ENCODE peak calls at places on chromosomes 6 and 20, in five cellular contexts. A is coronary artery, E is lung, S is kidney, P is right atrium auricular region. Q is an unnamed sample.

GRCh38 chr6:48826884-48827701 is 636.0 kb downstream of the MMUT start:
- DNase-seq in E (no peak), A (peak; percentile 77), S (no peak), P (peak; percentile 66), Q (peak; percentile 89)

GRCh38 chr6:85675030-85675819 is 32.5 kb upstream of the SYNCRIP start:
- DNase-seq in E (no peak), P (no peak), S (no peak), A (no peak), Q (peak; percentile 11)

GRCh38 chr6:152461556-152461955 is 175.6 kb downstream of the SYNE1 start:
- DNase-seq in A (no peak), E (no peak), P (no peak), S (no peak), Q (no peak)

GRCh38 chr6:12570461-12571030 is 146.0 kb upstream of the PHACTR1 start:
- DNase-seq in P (no peak), A (no peak), E (no peak), S (no peak), Q (peak; percentile 29)

GRCh38 chr6:4297348-4297747 is 162.0 kb upstream of the ECI2 start:
- DNase-seq in S (no peak), A (peak; percentile 38), E (peak; percentile 47), P (no peak), Q (no peak)

GRCh38 chr6:56953597-56954388 is 1.1 kb upstream of the BEND6 start:
- DNase-seq in S (no peak), P (no peak), A (no peak), E (no peak), Q (peak; percentile 23)

GRCh38 chr6:137223370-137224131 is 4.4 kb upstream of the IFNGR1 start:
- DNase-seq in A (no peak), P (peak; percentile 81), E (peak; percentile 56), S (no peak), Q (peak; percentile 89)

GRCh38 chr6:157637516-157637915 is 185.5 kb upstream of the SNX9 start:
- DNase-seq in P (no peak), E (no peak), S (no peak), A (no peak), Q (no peak)

GRCh38 chr6:104953410-104953953 is 3.4 kb upstream of the LIN28B start:
- DNase-seq in P (no peak), A (no peak), S (no peak), E (no peak), Q (no peak)

GRCh38 chr6:104952911-104953409 is 3.9 kb upstream of the LIN28B start:
- DNase-seq in E (no peak), S (no peak), P (no peak), A (no peak), Q (no peak)

GRCh38 chr6:104955491-104955890 is 1.4 kb upstream of the LIN28B start:
- DNase-seq in S (no peak), E (no peak), A (no peak), P (no peak), Q (no peak)

GRCh38 chr6:104955927-104956662 is 812 bp upstream of the LIN28B start:
- DNase-seq in S (no peak), E (no peak), P (no peak), A (no peak), Q (no peak)

DNA sequence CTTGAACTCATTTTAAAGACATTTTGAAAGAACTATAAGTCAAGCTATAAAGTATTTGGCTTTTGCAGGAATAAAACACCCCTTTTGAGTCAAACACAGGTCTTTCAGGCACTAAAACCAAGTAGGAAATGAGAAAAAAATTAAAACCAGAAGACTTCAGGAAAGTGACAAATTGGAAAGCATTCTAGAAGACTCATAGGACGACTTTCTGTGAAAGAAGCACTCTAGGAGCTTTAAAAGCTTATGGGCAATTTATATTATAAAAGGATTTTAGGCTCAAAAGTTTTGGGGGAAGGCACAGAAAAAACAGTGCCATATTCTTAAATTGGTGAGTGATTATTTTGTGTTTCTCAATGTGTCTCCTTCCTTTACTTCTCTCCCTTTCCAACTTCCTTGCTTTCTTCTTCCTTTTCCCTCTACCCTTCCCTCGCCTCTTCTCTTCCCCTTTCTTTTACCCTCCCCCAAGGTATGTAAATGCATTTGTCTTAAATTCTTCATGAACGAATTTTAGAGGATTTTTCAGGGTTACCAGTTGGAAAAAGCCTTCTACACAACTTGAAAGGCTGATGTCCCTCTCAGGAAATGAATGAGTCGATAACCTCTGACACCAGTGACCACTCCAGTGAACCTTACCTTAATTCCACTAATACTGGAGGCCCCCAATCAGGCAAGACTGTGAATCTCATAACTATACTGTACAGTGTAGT is 2.7 kb upstream of the LIN28B start:
- DNase-seq in A (no peak), P (no peak), E (no peak), S (no peak), Q (no peak)
- H3K27ac ChIP-seq in A (no peak overlapping the region), P (no peak overlapping the region), E (no peak overlapping the region), S (no peak overlapping the region), Q (no peak overlapping the region)

GRCh38 chr6:107985701-107986100 is 27.7 kb upstream of the SEC63 start:
- DNase-seq in E (no peak), A (no peak), P (no peak), S (no peak), Q (no peak)

GRCh38 chr6:107988570-107988969 is 30.6 kb upstream of the SEC63 start:
- DNase-seq in E (no peak), P (no peak), S (no peak), A (no peak), Q (no peak)

GRCh38 chr6:107991061-107991460 is 33.1 kb upstream of the SEC63 start:
- DNase-seq in P (no peak), E (no peak), A (no peak), S (no peak), Q (no peak)

GRCh38 chr6:107989166-107990094 is 31.4 kb upstream of the SEC63 start:
- DNase-seq in S (no peak), E (no peak), P (no peak), A (no peak), Q (no peak)

DNA sequence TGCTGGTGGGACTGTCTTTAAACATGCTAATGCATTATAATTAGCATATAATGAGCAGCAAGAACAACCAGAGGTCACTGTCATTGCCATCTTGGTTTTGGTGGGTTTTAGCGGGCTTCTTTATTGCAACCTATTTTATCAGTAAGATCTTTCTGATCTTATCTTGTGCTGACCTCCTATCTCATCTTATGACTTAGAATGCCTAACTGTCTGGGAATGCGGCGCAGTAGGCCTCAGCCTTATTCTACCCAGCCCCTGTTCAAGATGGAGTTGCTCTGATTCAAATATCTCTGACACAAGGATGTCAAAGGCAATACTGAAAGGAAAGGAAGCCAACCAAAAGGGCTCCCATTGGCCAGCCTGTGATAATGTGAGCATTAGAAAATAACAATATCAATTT is 29.8 kb upstream of the SEC63 start:
- DNase-seq in A (no peak), P (no peak), E (no peak), S (no peak), Q (no peak)
- H3K27ac ChIP-seq in A (no peak overlapping the region), P (no peak overlapping the region), E (no peak overlapping the region), S (no peak overlapping the region), Q (no peak overlapping the region)

DNA sequence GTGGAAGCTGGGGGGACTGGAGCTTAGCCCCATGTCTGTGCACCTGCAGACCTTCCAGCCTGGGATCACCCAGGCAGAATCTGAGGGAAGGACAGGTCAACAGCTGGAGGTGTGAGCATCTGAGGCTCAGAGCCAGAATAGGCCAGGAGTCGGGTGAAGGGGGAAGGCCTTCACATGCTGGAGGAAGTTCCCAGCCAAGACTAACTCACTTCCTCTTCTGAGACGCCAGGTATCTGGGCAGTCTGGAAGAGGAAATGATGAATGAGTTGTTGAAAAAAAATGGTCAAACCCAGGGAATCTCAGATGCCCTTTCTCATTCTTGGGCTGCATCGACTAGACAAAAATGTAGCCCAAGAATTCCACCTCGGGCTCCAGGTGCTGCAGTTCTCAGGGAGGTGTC is 73.6 kb upstream of the TIAM2 start:
- DNase-seq in A (no peak), S (no peak), P (no peak), E (no peak), Q (no peak)
- H3K27ac ChIP-seq in A (no peak overlapping the region), S (no peak overlapping the region), P (no peak overlapping the region), E (no peak overlapping the region), Q (no peak overlapping the region)

GRCh38 chr20:19427913-19428800 is 215.7 kb downstream of the SLC24A3 start:
- DNase-seq in S (no peak), A (no peak), P (no peak), E (peak; percentile 17), Q (no peak)

GRCh38 chr20:19423892-19424620 is 211.6 kb downstream of the SLC24A3 start:
- DNase-seq in S (no peak), P (no peak), A (no peak), E (no peak), Q (no peak)

GRCh38 chr20:19427480-19427879 is 215.0 kb downstream of the SLC24A3 start:
- DNase-seq in S (no peak), E (peak; percentile 22), A (no peak), P (no peak), Q (no peak)

GRCh38 chr20:19423097-19423891 is 210.9 kb downstream of the SLC24A3 start:
- DNase-seq in S (no peak), E (no peak), P (no peak), A (no peak), Q (no peak)

GRCh38 chr20:19426356-19426755 is 213.9 kb downstream of the SLC24A3 start:
- DNase-seq in A (no peak), S (no peak), E (no peak), P (no peak), Q (no peak)
- H3K27ac ChIP-seq in A (no peak overlapping the region), S (no peak overlapping the region), E (no peak overlapping the region), P (no peak overlapping the region), Q (no peak overlapping the region)